ENCODE peak calls at places on chromosomes 5 and 9, in six cellular contexts. N is trophoblast cell, Z is neuronal stem cell, X is IMR-90, G is mesenchymal stem cell, J is H1. R is an unnamed sample. For H3K4me1, the result is how much of the 10 kb centered on the place peaks cover.

GRCh38 chr5:119426059-119426458 is 26.2 kb upstream of the HSD17B4 start:
- DNase-seq in J (no peak), X (no peak), N (no peak), G (no peak), Z (no peak), R (no peak)

GRCh38 chr5:157689942-157690689 is 18.8 kb downstream of the C5orf52 start:
- DNase-seq in N (no peak), X (no peak), Z (no peak), J (peak), G (no peak), R (no peak)

GRCh38 chr5:143208781-143209510 is 194.5 kb downstream of the NR3C1 start:
- DNase-seq in N (no peak), Z (no peak), J (no peak), X (peak), G (no peak), R (peak)

GRCh38 chr9:126386088-126386487 is 59.5 kb downstream of the MVB12B start:
- DNase-seq in J (no peak), Z (no peak), G (no peak), X (no peak), N (peak), R (peak)

GRCh38 chr5:43065384-43066230 is 25.5 kb upstream of the ANXA2R start:
- DNase-seq in Z (peak), X (peak), N (peak), J (no peak), G (peak), R (peak)

GRCh38 chr5:93915142-93915553 is 173.7 kb upstream of the POU5F2 start:
- DNase-seq in G (peak), X (peak), Z (no peak), N (peak), J (no peak), R (peak)

GRCh38 chr9:128729302-128729701 is 5.4 kb upstream of the ZDHHC12 start:
- DNase-seq in J (no peak), Z (no peak), G (no peak), X (no peak), N (no peak), R (no peak)

GRCh38 chr5:18744990-18745590 is 1110.8 kb downstream of the TAF11L14 start:
- DNase-seq in J (no peak), Z (no peak), X (no peak), N (peak), G (no peak), R (no peak)

GRCh38 chr5:5040712-5041111 is 99.4 kb upstream of the ADAMTS16 start:
- DNase-seq in G (no peak), X (no peak), J (no peak), Z (no peak), N (no peak), R (no peak)

GRCh38 chr5:1013948-1014301 is 5.3 kb downstream of the NKD2 start:
- DNase-seq in G (no peak), X (no peak), J (no peak), Z (no peak), N (no peak), R (no peak)

GRCh38 chr5:102910240-102911226 is 155.4 kb downstream of the PAM start:
- DNase-seq in N (peak), X (peak), Z (no peak), J (no peak), G (peak), R (peak)

GRCh38 chr9:90706230-90706629 is 63.6 kb upstream of the DIRAS2 start:
- DNase-seq in G (no peak), N (peak), J (no peak), Z (no peak), X (no peak), R (no peak)

GRCh38 chr9:75086443-75087278 is 1.3 kb downstream of the NMRK1 start:
- DNase-seq in X (no peak), J (no peak), N (peak), G (peak), Z (no peak), R (no peak)

GRCh38 chr5:180668835-180669596 is 19.6 kb upstream of the FLT4 start:
- DNase-seq in G (no peak), N (no peak), Z (no peak), X (no peak), J (no peak), R (no peak)

GRCh38 chr5:57175586-57175985 is 1.7 kb downstream of the GPBP1 start:
- DNase-seq in J (no peak), X (no peak), G (peak), Z (no peak), N (no peak), R (no peak)

GRCh38 chr5:57176350-57176857 is 2.5 kb downstream of the GPBP1 start:
- DNase-seq in X (peak), G (peak), Z (no peak), J (no peak), N (no peak), R (no peak)

GRCh38 chr5:57179262-57179960 is 5.6 kb downstream of the GPBP1 start:
- DNase-seq in Z (no peak), G (no peak), J (no peak), N (no peak), X (no peak), R (no peak)

GRCh38 chr5:57174850-57175525 is 1.1 kb downstream of the GPBP1 start:
- DNase-seq in X (no peak), G (no peak), Z (no peak), J (no peak), N (peak), R (peak)

DNA sequence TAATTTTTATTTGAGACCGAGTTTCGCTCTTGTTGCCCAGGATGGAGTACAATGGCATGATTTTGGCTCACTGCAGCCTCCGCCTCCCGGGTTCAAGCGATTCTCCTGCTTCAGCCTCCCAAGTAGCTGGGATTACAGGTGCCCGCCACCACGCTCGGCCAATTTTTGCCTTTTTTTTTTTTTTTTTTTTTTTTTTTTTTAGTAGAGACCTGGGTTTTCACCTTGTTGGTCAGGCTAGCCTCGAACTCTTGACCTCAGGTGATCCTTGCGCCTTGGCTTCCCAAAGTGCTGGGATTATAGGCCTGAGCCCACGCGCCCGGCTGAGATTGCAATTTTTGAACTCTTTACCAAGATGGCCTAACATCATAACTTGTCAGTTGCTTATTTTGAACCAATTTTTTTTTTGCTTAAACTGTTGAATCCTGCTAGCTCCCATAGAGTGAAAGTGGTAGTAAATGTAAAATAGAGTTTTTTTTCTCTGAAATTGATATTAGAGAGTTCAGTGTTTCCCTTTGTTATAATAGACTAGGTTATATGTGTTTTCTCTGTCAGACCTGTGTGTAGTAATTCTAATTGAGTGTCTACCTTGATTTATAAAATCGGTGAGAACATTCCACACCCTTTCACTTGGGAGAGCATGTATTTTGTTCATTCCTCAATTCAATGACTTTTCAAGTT is 3.8 kb downstream of the GPBP1 start:
- DNase-seq in J (no peak), N (no peak), G (no peak), X (no peak), Z (no peak), R (no peak)
- H3K4me3 ChIP-seq in J (peak), N (no peak), G (no peak), X (no peak), Z (peak), R (no peak)

GRCh38 chr9:34650816-34651215 is 1.2 kb upstream of the IL11RA start:
- DNase-seq in N (no peak), J (no peak), G (no peak), X (peak), Z (no peak), R (no peak)
- H3K4me1 ChIP-seq in N (under half), J (under half), G (under half), X (under half), Z (under half), R (under half)

GRCh38 chr5:11311272-11311671 is 550.2 kb upstream of the DAP start:
- DNase-seq in J (no peak), Z (no peak), N (no peak), X (no peak), G (no peak), R (no peak)

GRCh38 chr5:11310158-11310557 is 549.1 kb upstream of the DAP start:
- DNase-seq in G (no peak), Z (no peak), J (no peak), X (no peak), N (no peak), R (no peak)

GRCh38 chr5:11306365-11306764 is 545.3 kb upstream of the DAP start:
- DNase-seq in J (no peak), N (no peak), Z (no peak), G (no peak), X (no peak), R (no peak)

DNA sequence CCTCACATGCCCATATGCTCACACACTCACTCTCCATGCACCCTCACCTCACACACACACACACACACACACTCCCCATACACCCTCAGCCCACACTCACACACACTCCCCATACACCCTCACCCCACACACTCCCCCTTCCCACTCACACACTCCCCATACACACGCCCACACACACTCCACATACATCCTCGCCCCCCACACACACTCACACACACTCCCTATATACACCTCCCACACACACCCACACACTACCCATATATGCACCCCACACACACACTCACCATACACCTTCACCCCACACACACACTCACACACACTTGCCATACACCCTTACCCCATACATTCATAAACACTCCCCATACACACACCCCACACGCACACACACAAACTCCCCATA is 550.7 kb upstream of the DAP start:
- DNase-seq in X (no peak), N (no peak), G (no peak), Z (no peak), J (no peak), R (no peak)
- H4K8ac ChIP-seq in X (no peak), N (no peak), G (no peak), Z (peak), J (no peak), R (no peak)

GRCh38 chr9:115378246-115378645 is 260.3 kb upstream of the TNC start:
- DNase-seq in N (peak), X (no peak), J (no peak), G (no peak), Z (no peak), R (no peak)

GRCh38 chr9:115373710-115374045 is 255.7 kb upstream of the TNC start:
- DNase-seq in N (no peak), X (no peak), Z (no peak), J (no peak), G (no peak), R (no peak)

GRCh38 chr9:115374724-115375268 is 256.8 kb upstream of the TNC start:
- DNase-seq in J (no peak), G (no peak), Z (no peak), X (no peak), N (peak), R (no peak)

GRCh38 chr9:115369322-115369957 is 251.5 kb upstream of the TNC start:
- DNase-seq in J (no peak), G (peak), X (peak), N (no peak), Z (no peak), R (no peak)

GRCh38 chr9:115373000-115373709 is 255.2 kb upstream of the TNC start:
- DNase-seq in N (peak), G (peak), Z (no peak), X (peak), J (no peak), R (peak)
- H3K4me3 ChIP-seq in N (no peak), G (no peak), Z (no peak), X (no peak), J (no peak), R (no peak)

DNA sequence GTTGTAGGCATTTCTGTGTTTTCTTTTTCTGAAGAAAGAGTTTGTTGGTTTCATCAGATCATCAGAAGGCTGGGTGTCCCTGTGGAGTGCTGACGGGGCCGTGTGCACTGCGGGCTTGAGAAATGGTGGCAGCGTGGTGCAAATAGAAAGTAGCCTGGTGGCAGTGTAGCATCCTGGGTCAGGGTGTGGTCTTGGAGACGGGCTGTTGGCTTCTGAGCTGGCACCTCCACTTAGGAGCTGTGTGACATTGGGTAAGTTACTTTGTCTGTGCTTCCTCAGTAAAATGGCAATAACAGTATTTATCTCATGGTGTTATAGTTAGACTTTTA is 10.0 kb upstream of the NDST1 start:
- DNase-seq in Z (no peak), J (no peak), N (no peak), G (no peak), X (no peak), R (no peak)
- H3K4me1 ChIP-seq in Z (under half), J (under half), N (under half), G (half or more), X (half or more), R (under half)

GRCh38 chr9:125240649-125240999 is 519 bp downstream of the HSPA5 start:
- DNase-seq in N (peak), Z (peak), X (no peak), G (no peak), J (peak), R (peak)
- H4K8ac ChIP-seq in N (peak), Z (peak), X (peak), G (peak), J (peak), R (no peak)

GRCh38 chr9:114613087-114613486 is 2.0 kb downstream of the TMEM268 start:
- DNase-seq in N (no peak), Z (no peak), G (no peak), X (no peak), J (no peak), R (peak)

GRCh38 chr9:114614373-114614772 is 3.3 kb downstream of the TMEM268 start:
- DNase-seq in Z (no peak), X (no peak), J (no peak), N (no peak), G (no peak), R (no peak)

GRCh38 chr9:114613919-114614318 is 2.8 kb downstream of the TMEM268 start:
- DNase-seq in J (no peak), Z (no peak), X (no peak), N (no peak), G (no peak), R (no peak)

GRCh38 chr9:114611516-114612271 is 603 bp downstream of the TMEM268 start:
- DNase-seq in G (peak), X (peak), N (peak), Z (no peak), J (peak), R (peak)

GRCh38 chr9:114612272-114612923 is 1.3 kb downstream of the TMEM268 start:
- DNase-seq in G (no peak), Z (no peak), J (peak), N (no peak), X (no peak), R (no peak)
- H3K4me3 ChIP-seq in G (no peak), Z (peak), J (no peak), N (peak), X (peak), R (no peak)

GRCh38 chr9:121197135-121197534 is 4.5 kb downstream of the RAB14 start:
- DNase-seq in J (no peak), G (no peak), N (no peak), Z (no peak), X (no peak), R (no peak)
- H3K4me1 ChIP-seq in J (under half), G (under half), N (under half), Z (under half), X (under half), R (under half)

DNA sequence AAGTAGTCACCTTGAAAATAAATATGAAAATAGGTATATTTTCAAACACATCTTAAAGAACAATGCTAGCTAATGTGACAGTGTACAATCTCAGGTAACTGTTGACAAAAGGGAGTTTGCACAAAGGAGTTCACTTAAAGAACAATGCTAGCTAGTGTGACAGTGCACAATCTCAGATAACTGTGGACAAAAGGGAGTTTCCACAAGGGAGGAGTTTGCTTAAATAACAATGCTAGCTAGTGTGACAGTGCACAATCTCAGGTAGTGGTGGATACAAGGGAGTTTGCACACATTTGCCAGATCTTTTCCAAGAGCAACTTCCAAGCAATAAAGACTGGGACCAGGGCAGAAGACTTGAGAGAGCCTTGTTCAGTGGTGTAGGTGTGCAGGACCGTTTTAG is 442.9 kb upstream of the FTMT start:
- DNase-seq in G (no peak), X (no peak), Z (no peak), J (no peak), N (no peak), R (no peak)
- H4K8ac ChIP-seq in G (no peak), X (no peak), Z (no peak), J (no peak), N (no peak), R (no peak)

DNA sequence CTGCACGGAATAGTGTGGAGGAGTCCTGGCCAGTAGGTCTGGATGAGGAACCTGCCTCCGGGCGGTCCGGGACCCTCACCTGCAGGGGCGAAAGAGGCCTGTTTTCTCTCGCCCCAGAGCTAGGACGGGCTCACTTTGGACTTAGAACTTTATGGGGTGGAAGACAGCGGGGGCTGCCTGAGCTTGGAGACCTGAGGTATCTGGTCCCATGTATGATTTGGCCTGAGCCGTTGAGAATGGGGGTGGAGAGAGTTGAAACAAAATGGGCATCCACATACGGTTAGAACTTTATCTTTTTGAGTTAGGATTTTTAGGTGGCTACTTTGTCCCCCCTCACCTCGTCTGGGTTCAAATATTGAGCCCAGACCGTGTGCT is 681 bp upstream of the ETF1 start:
- DNase-seq in X (no peak), G (no peak), N (no peak), J (no peak), Z (no peak), R (no peak)
- H3K4me3 ChIP-seq in X (peak), G (peak), N (peak), J (peak), Z (peak), R (peak)

R was measured in mesendoderm.